ENCODE peak calls at places on chromosome 19, in six cellular contexts. C is GM12878, Y is SK-N-SH, L is H1, B is K562, U is A549. R is an unnamed sample.

GRCh38 chr19:45442927-45443461 is 19.3 kb upstream of the ERCC1 start:
- DNase-seq in C (no peak), U (peak), L (no peak), Y (peak), B (peak), R (peak)

GRCh38 chr19:1170938-1171754 is 2.9 kb downstream of the SBNO2 start:
- DNase-seq in Y (no peak), L (no peak), U (no peak), B (no peak), C (no peak), R (no peak)

GRCh38 chr19:11203194-11204075 is 6.1 kb upstream of the KANK2 start:
- DNase-seq in U (peak), Y (peak), C (no peak), L (peak), B (peak), R (peak)

GRCh38 chr19:10839071-10840050 is 3.3 kb upstream of the TMED1 start:
- DNase-seq in C (no peak), L (no peak), B (peak), U (no peak), Y (no peak), R (no peak)

GRCh38 chr19:44202470-44202869 is 9.9 kb upstream of the ZNF227 start:
- DNase-seq in B (no peak), Y (no peak), C (no peak), L (no peak), U (no peak), R (peak)

GRCh38 chr19:55590621-55591020 is 8.7 kb downstream of the FIZ1 start:
- DNase-seq in Y (no peak), C (no peak), B (peak), L (no peak), U (peak), R (no peak)

GRCh38 chr19:32658075-32658474 is 16.9 kb downstream of the ANKRD27 start:
- DNase-seq in B (no peak), C (no peak), Y (no peak), L (no peak), U (no peak), R (no peak)

GRCh38 chr19:37981785-37982475 is 74.9 kb downstream of the SIPA1L3 start:
- DNase-seq in L (no peak), C (no peak), B (no peak), Y (no peak), U (no peak), R (peak)

GRCh38 chr19:34574704-34575103 is 93.1 kb downstream of the WTIP start:
- DNase-seq in C (no peak), U (no peak), L (no peak), Y (no peak), B (peak), R (no peak)

GRCh38 chr19:33291623-33292534 is 10.5 kb downstream of the CEBPA start:
- DNase-seq in C (no peak), Y (no peak), U (no peak), L (no peak), B (no peak), R (no peak)

GRCh38 chr19:37635076-37636056 is 19.9 kb downstream of the ZFP30 start:
- DNase-seq in U (peak), L (no peak), C (no peak), B (no peak), Y (no peak), R (no peak)

GRCh38 chr19:584240-585001 is 5.3 kb upstream of the HCN2 start:
- DNase-seq in B (peak), L (no peak), U (no peak), C (no peak), Y (peak), R (peak)

GRCh38 chr19:43337737-43338136 is 15.7 kb upstream of the CD177 start:
- DNase-seq in C (no peak), Y (no peak), U (no peak), L (no peak), B (no peak), R (no peak)

GRCh38 chr19:19550454-19550842 is 12.4 kb downstream of the CILP2 start:
- DNase-seq in B (no peak), Y (no peak), U (no peak), C (no peak), L (no peak), R (peak)

GRCh38 chr19:54160182-54160811 is 776 bp upstream of the LENG1 start:
- DNase-seq in U (no peak), B (peak), Y (no peak), C (no peak), L (no peak), R (peak)

GRCh38 chr19:18062043-18062442 is 24.7 kb downstream of the IL12RB1 start:
- DNase-seq in C (no peak), U (no peak), Y (no peak), L (no peak), B (no peak), R (no peak)

GRCh38 chr19:34676697-34677385 is at the start of gene SCGB2B2:
- DNase-seq in C (peak), Y (peak), L (no peak), U (no peak), B (no peak), R (no peak)

GRCh38 chr19:35144259-35144599 is 1.2 kb downstream of the FXYD7 start:
- DNase-seq in Y (no peak), B (no peak), L (no peak), C (no peak), U (no peak), R (no peak)

GRCh38 chr19:41064974-41065569 is 23.2 kb upstream of the CYP2A13 start:
- DNase-seq in U (peak), C (no peak), B (peak), Y (peak), L (peak), R (peak)

GRCh38 chr19:54128441-54128725 is 9.2 kb upstream of the CNOT3 start:
- DNase-seq in C (no peak), U (no peak), B (no peak), L (no peak), Y (no peak), R (no peak)

GRCh38 chr19:33159893-33160292 is 28.0 kb downstream of the WDR88 start:
- DNase-seq in L (no peak), Y (no peak), U (no peak), C (no peak), B (no peak), R (no peak)

GRCh38 chr19:18949858-18950257 is 8.8 kb upstream of the HOMER3 start:
- DNase-seq in U (no peak), Y (no peak), C (no peak), L (no peak), B (no peak), R (no peak)

GRCh38 chr19:16585808-16586476 is 13.7 kb upstream of the SLC35E1 start:
- DNase-seq in B (no peak), L (no peak), U (no peak), Y (no peak), C (peak), R (peak)

GRCh38 chr19:14615628-14616027 is 32.7 kb downstream of the CLEC17A start:
- DNase-seq in B (no peak), C (no peak), U (no peak), L (no peak), Y (no peak), R (no peak)

GRCh38 chr19:56866563-56866962 is 26.0 kb upstream of the PEG3 start:
- DNase-seq in U (no peak), L (no peak), C (no peak), B (no peak), Y (peak), R (no peak)

GRCh38 chr19:10835089-10835753 is 791 bp downstream of the TMED1 start:
- DNase-seq in B (peak), C (no peak), U (no peak), Y (no peak), L (no peak), R (no peak)

GRCh38 chr19:1400281-1401137 is 833 bp downstream of the GAMT start:
- DNase-seq in U (peak), Y (peak), C (no peak), L (no peak), B (peak), R (no peak)

GRCh38 chr19:55454787-55455243 is 6.6 kb downstream of the ISOC2 start:
- DNase-seq in C (no peak), B (peak), Y (peak), U (peak), L (no peak), R (peak)

GRCh38 chr19:41599175-41599966 is 23.4 kb downstream of the CEACAM21 start:
- DNase-seq in B (no peak), U (no peak), C (no peak), Y (no peak), L (no peak), R (no peak)

GRCh38 chr19:27909861-27910260 is 1303.1 kb downstream of the UQCRFS1 start:
- DNase-seq in C (no peak), Y (no peak), U (no peak), B (no peak), L (no peak), R (no peak)

GRCh38 chr19:42436006-42436405 is 6.7 kb downstream of the CXCL17 start:
- DNase-seq in U (no peak), C (no peak), B (no peak), L (no peak), Y (no peak), R (no peak)

GRCh38 chr19:34493649-34494044 is 12.1 kb downstream of the WTIP start:
- DNase-seq in C (no peak), Y (no peak), B (no peak), U (no peak), L (no peak), R (no peak)

GRCh38 chr19:41706741-41707501 is 1.5 kb upstream of the CEACAM5 start:
- DNase-seq in U (peak), Y (peak), C (peak), B (peak), L (peak), R (no peak)

GRCh38 chr19:10617409-10618121 is 7.8 kb upstream of the SLC44A2 start:
- DNase-seq in Y (peak), U (no peak), L (no peak), C (no peak), B (peak), R (peak)

GRCh38 chr19:33235996-33236350 is 10.3 kb upstream of the SLC7A10 start:
- DNase-seq in L (no peak), B (no peak), Y (no peak), U (no peak), C (no peak), R (no peak)

GRCh38 chr19:3730457-3730958 is 22.3 kb downstream of the TJP3 start:
- DNase-seq in U (no peak), C (no peak), L (no peak), B (no peak), Y (no peak), R (no peak)
- TF ChIP-seq RFX5 in U (no peak), C (no peak), L (no peak), B (no peak), Y (no peak), R (no peak)

GRCh38 chr19:50430888-50431342 is 1.8 kb upstream of the MYBPC2 start:
- DNase-seq in B (peak), L (no peak), Y (no peak), U (no peak), C (no peak), R (no peak)

GRCh38 chr19:50427318-50427925 is 5.3 kb upstream of the MYBPC2 start:
- DNase-seq in C (no peak), L (no peak), Y (no peak), B (no peak), U (no peak), R (no peak)

GRCh38 chr19:50425581-50425980 is 6.8 kb downstream of the SPIB start:
- DNase-seq in B (no peak), Y (no peak), C (no peak), L (no peak), U (no peak), R (no peak)

GRCh38 chr19:50428768-50429463 is 3.8 kb upstream of the MYBPC2 start:
- DNase-seq in B (no peak), Y (no peak), L (no peak), U (no peak), C (no peak), R (no peak)

DNA sequence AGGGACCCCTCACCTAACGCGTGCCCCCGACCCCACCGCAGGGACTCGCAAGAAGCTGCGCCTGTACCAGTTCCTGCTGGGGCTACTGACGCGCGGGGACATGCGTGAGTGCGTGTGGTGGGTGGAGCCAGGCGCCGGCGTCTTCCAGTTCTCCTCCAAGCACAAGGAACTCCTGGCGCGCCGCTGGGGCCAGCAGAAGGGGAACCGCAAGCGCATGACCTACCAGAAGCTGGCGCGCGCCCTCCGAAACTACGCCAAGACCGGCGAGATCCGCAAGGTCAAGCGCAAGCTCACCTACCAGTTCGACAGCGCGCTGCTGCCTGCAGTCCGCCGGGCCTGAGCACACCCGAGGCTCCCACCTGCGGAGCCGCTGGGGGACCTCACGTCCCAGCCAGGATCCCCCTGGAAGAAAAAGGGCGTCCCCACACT is 4.7 kb upstream of the MYBPC2 start:
- DNase-seq in U (no peak), C (no peak), B (no peak), L (peak), Y (no peak), R (peak)
- TF ChIP-seq RFX5 in U (no peak), C (no peak), B (no peak), L (no peak), Y (no peak), R (no peak)

GRCh38 chr19:4910594-4911273 is 1.4 kb downstream of the UHRF1 start:
- DNase-seq in U (peak), C (no peak), Y (peak), B (peak), L (no peak), R (peak)
- TF ChIP-seq RFX5 in U (no peak), C (no peak), Y (no peak), B (no peak), L (no peak), R (no peak)

GRCh38 chr19:49362926-49363264 is 679 bp upstream of the TEAD2 start:
- DNase-seq in B (no peak), U (no peak), L (no peak), C (no peak), Y (peak), R (peak)
- TF ChIP-seq RFX5 in B (no peak), U (no peak), L (no peak), C (no peak), Y (no peak), R (no peak)

GRCh38 chr19:4034048-4035017 is 26.8 kb downstream of the PIAS4 start:
- DNase-seq in L (no peak), C (no peak), Y (no peak), B (no peak), U (no peak), R (no peak)
- TF ChIP-seq RFX5 in L (no peak), C (no peak), Y (no peak), B (no peak), U (no peak), R (no peak)

GRCh38 chr19:6564393-6564792 is 26.6 kb downstream of the CD70 start:
- DNase-seq in L (no peak), Y (no peak), U (peak), C (no peak), B (peak), R (no peak)
- TF ChIP-seq RFX5 in L (no peak), Y (no peak), U (no peak), C (peak), B (no peak), R (no peak)

GRCh38 chr19:39737929-39738328 is at the start of gene CLC:
- DNase-seq in U (no peak), C (no peak), Y (no peak), B (no peak), L (no peak), R (no peak)
- TF ChIP-seq RFX5 in U (no peak), C (no peak), Y (no peak), B (no peak), L (no peak), R (no peak)

R was measured in IMR-90.